ENCODE peak calls at places on chromosomes 3 and 15, in four cellular contexts. One of them, this sample, is unnamed.

GRCh38 chr3:52831500-52832301 is 1.2 kb upstream of the ITIH4 start:
- DNase-seq in nephron progenitor cell: no peak
- DNase-seq in fibroblast of pulmonary artery: peak; percentile 70
- DNase-seq in A549: peak; percentile 49
- DNase-seq in this sample: no peak

GRCh38 chr15:69035205-69035917 is 20.9 kb downstream of the NOX5 start:
- DNase-seq in nephron progenitor cell: peak; percentile 50
- DNase-seq in fibroblast of pulmonary artery: peak; percentile 26
- DNase-seq in A549: peak; percentile 75
- DNase-seq in this sample: no peak

GRCh38 chr3:120399372-120399771 is 50.2 kb upstream of the LRRC58 start:
- DNase-seq in nephron progenitor cell: no peak
- DNase-seq in fibroblast of pulmonary artery: no peak
- DNase-seq in A549: no peak
- DNase-seq in this sample: no peak

GRCh38 chr15:74788042-74788715 is 6.3 kb downstream of the CSK start:
- DNase-seq in nephron progenitor cell: no peak
- DNase-seq in fibroblast of pulmonary artery: no peak
- DNase-seq in A549: no peak
- DNase-seq in this sample: no peak

GRCh38 chr3:135231646-135232625 is 436.9 kb downstream of the EPHB1 start:
- DNase-seq in nephron progenitor cell: no peak
- DNase-seq in fibroblast of pulmonary artery: no peak
- DNase-seq in A549: no peak
- DNase-seq in this sample: no peak

GRCh38 chr3:15630646-15631350 is 29.3 kb downstream of the BTD start:
- DNase-seq in nephron progenitor cell: no peak
- DNase-seq in fibroblast of pulmonary artery: peak; percentile 82
- DNase-seq in A549: peak; percentile 70
- DNase-seq in this sample: peak; percentile 46

GRCh38 chr3:173000553-173000952 is 140.5 kb downstream of the SPATA16 start:
- DNase-seq in nephron progenitor cell: no peak
- DNase-seq in fibroblast of pulmonary artery: no peak
- DNase-seq in A549: no peak
- DNase-seq in this sample: no peak

GRCh38 chr3:8938021-8938420 is 25.3 kb downstream of the RAD18 start:
- DNase-seq in nephron progenitor cell: no peak
- DNase-seq in fibroblast of pulmonary artery: peak; percentile 75
- DNase-seq in A549: peak; percentile 53
- DNase-seq in this sample: no peak

GRCh38 chr3:55500555-55501340 is 13.6 kb upstream of the WNT5A start:
- DNase-seq in nephron progenitor cell: no peak
- DNase-seq in fibroblast of pulmonary artery: no peak
- DNase-seq in A549: no peak
- DNase-seq in this sample: no peak

GRCh38 chr15:39171944-39172368 is 408.9 kb upstream of the THBS1 start:
- DNase-seq in nephron progenitor cell: peak; percentile 20
- DNase-seq in fibroblast of pulmonary artery: peak; percentile 99
- DNase-seq in A549: peak; percentile 93
- DNase-seq in this sample: no peak

GRCh38 chr3:196141866-196142673 is 60.2 kb upstream of the TFRC start:
- DNase-seq in nephron progenitor cell: no peak
- DNase-seq in fibroblast of pulmonary artery: no peak
- DNase-seq in A549: no peak
- DNase-seq in this sample: no peak

GRCh38 chr3:124486324-124486723 is 243.9 kb upstream of the UMPS start:
- DNase-seq in nephron progenitor cell: no peak
- DNase-seq in fibroblast of pulmonary artery: no peak
- DNase-seq in A549: peak; percentile 23
- DNase-seq in this sample: no peak
- TF ChIP-seq CTCF in nephron progenitor cell: no peak
- TF ChIP-seq CTCF in fibroblast of pulmonary artery: no peak
- TF ChIP-seq CTCF in A549: no peak
- TF ChIP-seq CTCF in this sample: no peak

DNA sequence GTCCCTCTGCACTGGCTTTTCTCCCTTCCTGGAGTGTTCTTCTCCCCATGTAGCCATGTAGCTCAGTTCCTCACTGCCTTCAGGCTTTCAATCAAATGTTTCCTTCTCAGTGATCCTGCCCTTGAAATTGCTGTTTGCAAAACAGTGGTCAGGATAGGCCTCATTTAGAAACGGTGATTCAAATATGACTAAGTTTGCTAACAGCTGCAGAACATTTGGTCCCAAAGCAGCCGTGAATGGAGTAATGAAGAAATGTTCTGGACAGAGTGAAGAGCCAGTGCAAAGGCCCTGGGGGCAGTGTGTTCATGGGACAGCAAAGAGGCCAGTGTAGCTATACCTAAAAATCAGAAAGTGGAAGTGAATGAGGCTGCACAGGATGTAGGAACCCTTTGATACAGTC is 223.4 kb downstream of the FEZF2 start:
- DNase-seq in nephron progenitor cell: no peak
- DNase-seq in fibroblast of pulmonary artery: peak; percentile 48
- DNase-seq in A549: no peak
- DNase-seq in this sample: no peak
- TF ChIP-seq CTCF in nephron progenitor cell: no peak
- TF ChIP-seq CTCF in fibroblast of pulmonary artery: no peak
- TF ChIP-seq CTCF in A549: no peak
- TF ChIP-seq CTCF in this sample: no peak

GRCh38 chr3:13143381-13144004 is 70.3 kb upstream of the IQSEC1 start:
- DNase-seq in nephron progenitor cell: no peak
- DNase-seq in fibroblast of pulmonary artery: no peak
- DNase-seq in A549: no peak
- DNase-seq in this sample: no peak

GRCh38 chr3:13145826-13146642 is 72.8 kb upstream of the IQSEC1 start:
- DNase-seq in nephron progenitor cell: no peak
- DNase-seq in fibroblast of pulmonary artery: no peak
- DNase-seq in A549: no peak
- DNase-seq in this sample: no peak

GRCh38 chr3:13146643-13147143 is 73.5 kb upstream of the IQSEC1 start:
- DNase-seq in nephron progenitor cell: no peak
- DNase-seq in fibroblast of pulmonary artery: no peak
- DNase-seq in A549: no peak
- DNase-seq in this sample: no peak

GRCh38 chr3:13144163-13145023 is 71.2 kb upstream of the IQSEC1 start:
- DNase-seq in nephron progenitor cell: no peak
- DNase-seq in fibroblast of pulmonary artery: no peak
- DNase-seq in A549: no peak
- DNase-seq in this sample: no peak

DNA sequence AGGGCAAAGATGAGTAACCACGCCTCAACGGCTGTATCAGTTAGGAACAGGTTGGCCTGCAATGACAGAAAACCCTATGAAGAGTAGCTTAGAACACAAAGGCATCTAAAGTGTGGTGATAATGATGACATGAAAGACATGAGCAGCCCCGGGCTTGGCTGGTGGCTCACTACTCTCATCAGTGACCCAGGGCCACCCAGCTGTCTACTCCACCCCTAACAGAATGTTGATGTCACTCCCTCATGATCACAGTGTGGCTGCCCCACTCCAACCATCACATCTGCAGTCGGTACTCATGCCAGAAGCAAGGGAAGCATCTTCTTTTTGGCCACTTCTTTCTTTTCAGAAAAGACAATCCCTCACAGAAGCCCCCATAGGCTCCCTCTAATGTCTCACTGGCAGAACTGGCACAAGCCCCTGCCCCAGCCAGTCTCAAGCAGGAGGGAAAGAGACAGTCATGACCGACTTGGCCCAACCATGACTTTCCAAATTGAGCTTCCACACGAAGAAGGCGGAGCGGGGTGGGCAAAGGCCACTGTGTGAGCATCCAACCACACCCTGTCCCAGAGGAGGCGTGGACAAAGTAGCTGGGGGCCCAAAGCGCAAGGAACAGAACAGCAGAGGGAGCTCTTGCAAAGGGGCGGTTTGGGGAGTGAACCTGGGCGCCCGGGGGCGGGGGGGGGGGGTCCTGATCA is 72.0 kb upstream of the IQSEC1 start:
- DNase-seq in nephron progenitor cell: no peak
- DNase-seq in fibroblast of pulmonary artery: no peak
- DNase-seq in A549: peak; percentile 16
- DNase-seq in this sample: no peak
- TF ChIP-seq CTCF in nephron progenitor cell: no peak
- TF ChIP-seq CTCF in fibroblast of pulmonary artery: no peak
- TF ChIP-seq CTCF in A549: peak; percentile 14
- TF ChIP-seq CTCF in this sample: peak; percentile 24

DNA sequence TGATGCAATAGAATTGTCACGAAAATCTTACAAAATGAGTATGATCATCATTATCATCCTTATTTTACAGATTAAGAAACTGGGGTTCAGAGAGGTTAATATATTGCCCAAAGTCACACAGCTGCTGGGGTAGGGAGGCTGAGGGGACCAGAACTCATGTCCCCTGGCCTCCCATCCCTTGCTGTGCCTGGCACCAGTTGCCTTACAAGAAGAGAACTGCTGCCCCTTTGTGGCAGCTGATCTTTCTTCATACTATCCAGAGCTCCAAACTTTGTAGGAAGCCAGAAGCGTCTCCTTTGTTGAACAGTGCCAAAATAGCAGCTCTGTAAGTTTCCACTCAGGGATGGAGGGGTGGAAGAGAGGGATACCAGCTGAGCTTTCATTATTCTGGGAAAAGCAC is 236.8 kb upstream of the TBC1D5 start:
- DNase-seq in nephron progenitor cell: no peak
- DNase-seq in fibroblast of pulmonary artery: no peak
- DNase-seq in A549: peak; percentile 26
- DNase-seq in this sample: no peak
- TF ChIP-seq CTCF in nephron progenitor cell: no peak
- TF ChIP-seq CTCF in fibroblast of pulmonary artery: no peak
- TF ChIP-seq CTCF in A549: peak; percentile 32
- TF ChIP-seq CTCF in this sample: no peak

GRCh38 chr3:86788371-86788770 is 202.6 kb downstream of the VGLL3 start:
- DNase-seq in nephron progenitor cell: no peak
- DNase-seq in fibroblast of pulmonary artery: no peak
- DNase-seq in A549: no peak
- DNase-seq in this sample: no peak

GRCh38 chr3:86782860-86783259 is 208.1 kb downstream of the VGLL3 start:
- DNase-seq in nephron progenitor cell: no peak
- DNase-seq in fibroblast of pulmonary artery: no peak
- DNase-seq in A549: no peak
- DNase-seq in this sample: no peak

GRCh38 chr3:86787091-86787490 is 203.9 kb downstream of the VGLL3 start:
- DNase-seq in nephron progenitor cell: no peak
- DNase-seq in fibroblast of pulmonary artery: peak; percentile 47
- DNase-seq in A549: peak; percentile 48
- DNase-seq in this sample: no peak

GRCh38 chr3:86782271-86782670 is 208.7 kb downstream of the VGLL3 start:
- DNase-seq in nephron progenitor cell: no peak
- DNase-seq in fibroblast of pulmonary artery: peak; percentile 10
- DNase-seq in A549: no peak
- DNase-seq in this sample: no peak

DNA sequence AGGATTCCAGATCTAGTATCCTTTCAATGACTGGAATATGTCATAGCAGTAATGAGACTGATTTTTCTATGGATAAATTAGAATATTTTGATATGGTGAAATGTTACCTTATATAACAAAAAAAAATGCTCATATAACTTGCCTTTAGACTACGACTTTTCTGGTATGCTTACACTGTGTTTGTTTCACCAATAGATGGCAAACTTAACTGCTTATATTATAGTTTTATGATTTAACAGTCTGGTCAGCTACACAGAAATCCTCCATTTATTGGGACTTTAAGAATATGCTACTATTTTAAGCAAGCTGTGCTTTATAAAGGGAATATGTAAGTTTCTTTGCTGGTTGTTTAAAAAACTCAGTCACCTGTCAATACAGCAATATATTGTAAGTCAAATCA is 205.6 kb downstream of the VGLL3 start:
- DNase-seq in nephron progenitor cell: no peak
- DNase-seq in fibroblast of pulmonary artery: peak; percentile 64
- DNase-seq in A549: peak; percentile 27
- DNase-seq in this sample: no peak
- TF ChIP-seq CTCF in nephron progenitor cell: no peak
- TF ChIP-seq CTCF in fibroblast of pulmonary artery: peak; percentile 51
- TF ChIP-seq CTCF in A549: peak; percentile 53
- TF ChIP-seq CTCF in this sample: no peak

GRCh38 chr3:40264437-40264836 is 45.1 kb upstream of the EIF1B start:
- DNase-seq in nephron progenitor cell: no peak
- DNase-seq in fibroblast of pulmonary artery: no peak
- DNase-seq in A549: no peak
- DNase-seq in this sample: no peak

GRCh38 chr3:40267940-40268707 is 41.4 kb upstream of the EIF1B start:
- DNase-seq in nephron progenitor cell: no peak
- DNase-seq in fibroblast of pulmonary artery: no peak
- DNase-seq in A549: no peak
- DNase-seq in this sample: no peak

GRCh38 chr3:40262331-40262730 is 47.2 kb upstream of the EIF1B start:
- DNase-seq in nephron progenitor cell: no peak
- DNase-seq in fibroblast of pulmonary artery: no peak
- DNase-seq in A549: no peak
- DNase-seq in this sample: no peak

GRCh38 chr3:40268708-40269524 is 40.6 kb upstream of the EIF1B start:
- DNase-seq in nephron progenitor cell: no peak
- DNase-seq in fibroblast of pulmonary artery: no peak
- DNase-seq in A549: no peak
- DNase-seq in this sample: no peak

DNA sequence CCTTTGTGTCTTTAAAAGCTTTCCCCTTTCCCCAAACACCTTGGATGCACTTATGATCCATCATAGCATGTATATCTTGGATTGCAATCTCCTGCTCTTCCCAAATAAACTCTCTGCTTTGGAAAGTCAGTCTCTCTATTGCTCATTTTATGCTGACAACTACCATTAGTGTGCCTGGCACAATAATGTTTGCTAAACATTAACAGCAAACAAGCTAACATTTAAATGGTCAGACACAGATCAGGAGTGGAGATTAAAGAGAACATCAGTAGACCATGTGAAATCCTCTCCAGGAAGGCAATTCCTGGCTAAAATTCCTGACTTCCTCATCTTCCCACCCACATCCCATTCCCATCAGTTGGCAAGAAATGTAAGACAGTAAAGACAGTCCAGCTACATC is 44.3 kb upstream of the EIF1B start:
- DNase-seq in nephron progenitor cell: no peak
- DNase-seq in fibroblast of pulmonary artery: no peak
- DNase-seq in A549: no peak
- DNase-seq in this sample: no peak
- TF ChIP-seq CTCF in nephron progenitor cell: no peak
- TF ChIP-seq CTCF in fibroblast of pulmonary artery: no peak
- TF ChIP-seq CTCF in A549: no peak
- TF ChIP-seq CTCF in this sample: no peak

GRCh38 chr3:62186967-62187366 is 186.4 kb downstream of the FEZF2 start:
- DNase-seq in nephron progenitor cell: no peak
- DNase-seq in fibroblast of pulmonary artery: peak; percentile 57
- DNase-seq in A549: no peak
- DNase-seq in this sample: no peak
- TF ChIP-seq CTCF in nephron progenitor cell: peak; percentile 40
- TF ChIP-seq CTCF in fibroblast of pulmonary artery: peak; percentile 57
- TF ChIP-seq CTCF in A549: peak; percentile 21
- TF ChIP-seq CTCF in this sample: peak; percentile 26

GRCh38 chr3:151560750-151561149 is 99.9 kb upstream of the IGSF10 start:
- DNase-seq in nephron progenitor cell: no peak
- DNase-seq in fibroblast of pulmonary artery: no peak
- DNase-seq in A549: no peak
- DNase-seq in this sample: no peak

GRCh38 chr3:151561878-151562277 is 101.0 kb upstream of the IGSF10 start:
- DNase-seq in nephron progenitor cell: no peak
- DNase-seq in fibroblast of pulmonary artery: no peak
- DNase-seq in A549: no peak
- DNase-seq in this sample: no peak

GRCh38 chr3:151559736-151560135 is 98.9 kb upstream of the IGSF10 start:
- DNase-seq in nephron progenitor cell: no peak
- DNase-seq in fibroblast of pulmonary artery: no peak
- DNase-seq in A549: no peak
- DNase-seq in this sample: no peak

GRCh38 chr3:151564261-151564660 is 103.4 kb upstream of the IGSF10 start:
- DNase-seq in nephron progenitor cell: no peak
- DNase-seq in fibroblast of pulmonary artery: no peak
- DNase-seq in A549: no peak
- DNase-seq in this sample: no peak

GRCh38 chr3:151562901-151563300 is 102.0 kb upstream of the IGSF10 start:
- DNase-seq in nephron progenitor cell: no peak
- DNase-seq in fibroblast of pulmonary artery: no peak
- DNase-seq in A549: no peak
- DNase-seq in this sample: no peak
- TF ChIP-seq CTCF in nephron progenitor cell: no peak
- TF ChIP-seq CTCF in fibroblast of pulmonary artery: no peak
- TF ChIP-seq CTCF in A549: no peak
- TF ChIP-seq CTCF in this sample: no peak